ENCODE peak calls at places on chromosomes 13 and 19, in eight cellular contexts. P is ovary, D is thoracic aorta, Q is endothelial cell of umbilical vein, V is bronchial epithelial cell, T is stomach, C is IMR-90, E is HFF-Myc. O is an unnamed sample.

GRCh38 chr13:101473458-101473857 is 21.0 kb downstream of the ITGBL1 start:
- DNase-seq in D (no peak), T (no peak), C (peak; percentile 91), E (no peak), V (peak; percentile 76), Q (peak; percentile 32), P (no peak), O (peak; percentile 67)

GRCh38 chr19:3512562-3512961 is 6.5 kb downstream of the FZR1 start:
- DNase-seq in T (no peak), P (no peak), C (no peak), V (no peak), D (no peak), E (no peak), Q (no peak), O (no peak)

GRCh38 chr13:21231426-21231945 is 55.0 kb downstream of the MRPL57 start:
- DNase-seq in C (no peak), P (no peak), Q (no peak), V (no peak), D (no peak), E (no peak), T (no peak), O (no peak)

GRCh38 chr13:79812070-79812850 is 331.3 kb downstream of the NDFIP2 start:
- DNase-seq in D (no peak), E (no peak), C (no peak), V (no peak), T (no peak), P (no peak), Q (no peak), O (no peak)

GRCh38 chr19:17117250-17117789 is 41.7 kb downstream of the MYO9B start:
- DNase-seq in Q (no peak), P (no peak), V (no peak), D (no peak), T (no peak), E (no peak), C (no peak), O (no peak)

GRCh38 chr13:35496761-35497386 is 20.4 kb upstream of the MAB21L1 start:
- DNase-seq in Q (no peak), P (no peak), T (no peak), E (no peak), V (no peak), D (no peak), C (no peak), O (no peak)

GRCh38 chr13:40170982-40171381 is 495.5 kb downstream of the FOXO1 start:
- DNase-seq in Q (no peak), P (no peak), D (no peak), C (no peak), T (no peak), V (peak; percentile 92), E (no peak), O (peak; percentile 89)

GRCh38 chr19:54630784-54631183 is 500 bp downstream of the LILRB1 start:
- DNase-seq in Q (no peak), V (no peak), C (no peak), T (no peak), E (no peak), P (no peak), D (no peak), O (no peak)

GRCh38 chr13:111153279-111153976 is 38.3 kb downstream of the ARHGEF7 start:
- DNase-seq in C (peak; percentile 89), V (peak; percentile 74), D (peak; percentile 82), T (peak; percentile 92), E (peak; percentile 45), P (peak; percentile 97), Q (peak; percentile 96), O (peak; percentile 93)

GRCh38 chr13:106238690-106239089 is 296.8 kb downstream of the EFNB2 start:
- DNase-seq in C (no peak), V (no peak), P (no peak), D (no peak), E (no peak), T (no peak), Q (no peak), O (no peak)

GRCh38 chr19:31127132-31127967 is 221.9 kb downstream of the TSHZ3 start:
- DNase-seq in C (peak; percentile 99), E (peak; percentile 26), T (no peak), P (peak; percentile 53), D (no peak), Q (no peak), V (peak; percentile 73), O (peak; percentile 66)

GRCh38 chr13:24670927-24671326 is 9.3 kb upstream of the ATP12A start:
- DNase-seq in P (no peak), C (no peak), V (no peak), Q (no peak), T (no peak), E (no peak), D (no peak), O (no peak)

GRCh38 chr19:39265321-39265916 is 2.8 kb upstream of the IFNL2 start:
- DNase-seq in V (no peak), D (no peak), P (no peak), T (no peak), E (no peak), Q (no peak), C (no peak), O (no peak)

GRCh38 chr13:41356788-41357187 is 45.7 kb downstream of the NAA16 start:
- DNase-seq in E (no peak), T (no peak), P (no peak), D (no peak), C (no peak), V (peak; percentile 15), Q (peak; percentile 26), O (peak; percentile 11)

GRCh38 chr13:93559718-93560117 is 333.1 kb downstream of the GPC6 start:
- DNase-seq in T (no peak), E (peak; percentile 70), C (peak; percentile 84), V (peak; percentile 93), D (no peak), P (no peak), Q (no peak), O (peak; percentile 93)

GRCh38 chr19:5693195-5694166 is 3.4 kb downstream of the RPL36 start:
- DNase-seq in D (no peak), C (no peak), Q (no peak), T (no peak), V (no peak), E (no peak), P (no peak), O (peak; percentile 31)

GRCh38 chr19:11025997-11026396 is 63.3 kb upstream of the LDLR start:
- DNase-seq in E (no peak), V (no peak), Q (no peak), C (no peak), T (no peak), P (no peak), D (no peak), O (no peak)

GRCh38 chr19:11023635-11024168 is 62.9 kb downstream of the SMARCA4 start:
- DNase-seq in P (no peak), V (no peak), T (no peak), D (no peak), Q (no peak), C (no peak), E (no peak), O (no peak)

GRCh38 chr19:11024259-11024658 is 63.4 kb downstream of the SMARCA4 start:
- DNase-seq in T (no peak), C (no peak), P (peak; percentile 19), Q (no peak), D (no peak), V (no peak), E (no peak), O (no peak)

GRCh38 chr19:11025445-11025844 is 63.8 kb upstream of the LDLR start:
- DNase-seq in E (no peak), V (no peak), Q (no peak), P (no peak), C (no peak), D (no peak), T (no peak), O (no peak)

GRCh38 chr19:11025006-11025405 is 64.2 kb downstream of the SMARCA4 start:
- DNase-seq in D (no peak), T (no peak), V (no peak), Q (no peak), P (peak; percentile 19), E (no peak), C (no peak), O (no peak)
- H3K4me3 ChIP-seq in D (no peak overlapping the region), T (no peak overlapping the region), V (no peak overlapping the region), Q (no peak overlapping the region), P (no peak overlapping the region), E (no peak overlapping the region), C (no peak overlapping the region), O (no peak overlapping the region)

GRCh38 chr13:98192008-98192407 is 14.9 kb upstream of the RNF113B start:
- DNase-seq in E (no peak), D (no peak), P (no peak), C (no peak), Q (no peak), T (no peak), V (no peak), O (no peak)

GRCh38 chr13:98188544-98189166 is 11.6 kb upstream of the RNF113B start:
- DNase-seq in T (no peak), Q (no peak), P (no peak), D (no peak), V (no peak), E (no peak), C (no peak), O (no peak)

GRCh38 chr13:98187862-98188261 is 10.8 kb upstream of the RNF113B start:
- DNase-seq in T (no peak), V (no peak), Q (no peak), E (no peak), D (no peak), P (no peak), C (no peak), O (no peak)

GRCh38 chr13:98190889-98191444 is 13.9 kb upstream of the RNF113B start:
- DNase-seq in V (no peak), E (no peak), C (no peak), D (no peak), T (no peak), P (no peak), Q (no peak), O (no peak)

DNA sequence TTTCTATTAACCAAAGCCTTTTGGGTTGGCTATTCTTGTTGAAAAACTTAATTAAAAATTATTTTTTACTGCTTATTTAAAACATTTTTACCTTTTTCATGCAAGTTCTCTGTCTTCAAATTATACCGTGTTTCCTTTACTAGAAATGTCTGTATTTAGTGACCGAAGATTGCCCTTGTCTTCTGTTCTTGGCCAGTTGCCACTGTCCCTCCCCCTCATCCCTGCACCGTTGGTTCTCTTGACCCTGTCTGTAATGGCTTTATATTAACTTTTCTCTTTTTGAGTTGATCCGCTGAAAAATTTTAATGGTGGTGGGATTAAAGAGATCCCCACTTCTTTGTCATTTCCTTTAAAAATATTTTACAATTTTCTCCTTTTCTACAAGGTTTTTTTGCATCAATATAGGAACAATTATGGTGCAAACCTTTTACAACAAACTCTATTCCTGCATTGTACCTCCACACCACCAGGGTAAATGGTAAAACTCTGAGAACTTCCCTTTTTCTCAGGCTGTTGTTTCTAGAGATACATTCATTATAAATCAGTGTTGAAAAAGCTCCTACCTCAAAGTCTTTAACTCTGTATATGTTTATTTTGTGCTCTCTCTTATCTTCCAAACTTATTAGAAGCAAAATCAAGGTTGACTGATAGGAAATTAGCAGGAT is 12.9 kb upstream of the RNF113B start:
- DNase-seq in V (no peak), T (no peak), P (no peak), Q (peak; percentile 23), E (no peak), D (no peak), C (no peak), O (no peak)
- TF ChIP-seq CTCF in V (no peak), T (no peak), P (no peak), Q (no peak), E (no peak), D (no peak), C (no peak), O (no peak)

GRCh38 chr19:46298477-46299003 is 1.7 kb downstream of the HIF3A start:
- DNase-seq in P (no peak), T (no peak), E (no peak), V (no peak), Q (peak; percentile 18), C (no peak), D (no peak), O (no peak)
- H3K4me3 ChIP-seq in P (peak overlapping the region; percentile 44), T (peak overlapping the region; percentile 59), E (no peak overlapping the region), V (no peak overlapping the region), Q (peak overlapping the region; percentile 21), C (no peak overlapping the region), D (peak overlapping the region; percentile 72), O (no peak overlapping the region)

GRCh38 chr19:41366089-41366488 is 2.1 kb upstream of the B9D2 start:
- DNase-seq in E (no peak), Q (no peak), P (no peak), D (no peak), C (no peak), V (no peak), T (no peak), O (no peak)
- TF ChIP-seq CTCF in E (peak; percentile 37), Q (no peak), P (no peak), D (no peak), C (peak; percentile 12), V (no peak), T (no peak), O (peak; percentile 12)

O was measured in epithelial cell of esophagus.